ENCODE peak calls at places on chromosome 15, in seven cellular contexts. J, X, F, Q, N, U and G are unnamed samples.

GRCh38 chr15:61715082-61715481 is 345.2 kb downstream of the VPS13C start:
- DNase-seq in U (no peak), F (no peak), N (peak; percentile 6), J (no peak), Q (no peak), X (no peak), G (no peak)

GRCh38 chr15:22948056-22948455 is 32.1 kb downstream of the CYFIP1 start:
- DNase-seq in F (no peak), Q (no peak), U (no peak), J (no peak), X (no peak), N (no peak), G (no peak)

GRCh38 chr15:29890761-29891457 is 68.6 kb upstream of the TJP1 start:
- DNase-seq in N (no peak), F (no peak), Q (no peak), J (no peak), X (no peak), U (no peak), G (no peak)

GRCh38 chr15:68197661-68198437 is 7.3 kb downstream of the CALML4 start:
- DNase-seq in F (no peak), X (no peak), J (no peak), U (no peak), N (no peak), Q (no peak), G (no peak)

GRCh38 chr15:95304116-95304873 is 1026.2 kb upstream of the NR2F2 start:
- DNase-seq in Q (peak; percentile 93), N (peak; percentile 58), F (peak; percentile 62), J (peak; percentile 48), X (no peak), U (no peak), G (no peak)

GRCh38 chr15:62482715-62483429 is 317.8 kb upstream of the C2CD4B start:
- DNase-seq in X (no peak), J (no peak), Q (no peak), U (peak; percentile 75), N (peak; percentile 23), F (no peak), G (peak; percentile 31)

GRCh38 chr15:95825672-95826387 is 504.7 kb upstream of the NR2F2 start:
- DNase-seq in N (no peak), Q (no peak), F (no peak), J (no peak), X (no peak), U (no peak), G (no peak)

GRCh38 chr15:59165726-59166125 is 40.9 kb upstream of the LDHAL6B start:
- DNase-seq in U (no peak), Q (no peak), X (no peak), F (no peak), J (no peak), N (peak; percentile 57), G (no peak)

GRCh38 chr15:24786347-24786746 is 110.8 kb downstream of the NPAP1 start:
- DNase-seq in U (no peak), N (no peak), Q (no peak), F (no peak), X (no peak), J (no peak), G (no peak)

GRCh38 chr15:91561371-91562100 is 292.0 kb upstream of the SLCO3A1 start:
- DNase-seq in X (no peak), F (peak; percentile 91), U (no peak), J (peak; percentile 50), N (peak; percentile 90), Q (no peak), G (no peak)

GRCh38 chr15:63998489-63998888 is 47.8 kb downstream of the DAPK2 start:
- DNase-seq in Q (no peak), F (no peak), J (no peak), U (no peak), N (no peak), X (no peak), G (no peak)

GRCh38 chr15:85730001-85730820 is 64.5 kb downstream of the KLHL25 start:
- DNase-seq in N (peak; percentile 63), X (no peak), J (no peak), U (peak; percentile 77), F (peak; percentile 85), Q (peak; percentile 33), G (no peak)

GRCh38 chr15:66153549-66154415 is 99.8 kb downstream of the MEGF11 start:
- DNase-seq in J (no peak), N (no peak), U (no peak), Q (no peak), F (no peak), X (no peak), G (peak; percentile 64)

GRCh38 chr15:68054658-68055223 is 626 bp downstream of the PIAS1 start:
- DNase-seq in F (no peak), U (peak; percentile 66), X (no peak), N (peak; percentile 27), Q (no peak), J (no peak), G (peak; percentile 5)

GRCh38 chr15:38128389-38128788 is 124.2 kb upstream of the SPRED1 start:
- DNase-seq in F (no peak), J (no peak), N (peak; percentile 60), U (no peak), Q (no peak), X (no peak), G (no peak)

GRCh38 chr15:71651750-71652186 is 158.6 kb upstream of the NR2E3 start:
- DNase-seq in U (no peak), F (peak; percentile 48), J (peak; percentile 56), Q (no peak), X (no peak), N (peak; percentile 59), G (no peak)

GRCh38 chr15:63052961-63053698 is 10.6 kb downstream of the TPM1 start:
- DNase-seq in J (no peak), N (peak; percentile 25), X (no peak), Q (no peak), F (no peak), U (no peak), G (no peak)

GRCh38 chr15:58795825-58796224 is 24.7 kb downstream of the MINDY2 start:
- DNase-seq in U (no peak), Q (no peak), X (no peak), J (no peak), N (no peak), F (no peak), G (no peak)

GRCh38 chr15:56886450-56886856 is 32.0 kb upstream of the TCF12 start:
- DNase-seq in X (no peak), U (no peak), N (peak; percentile 25), Q (no peak), J (no peak), F (no peak), G (no peak)

GRCh38 chr15:92904832-92905640 is 4.9 kb downstream of the CHD2 start:
- DNase-seq in J (no peak), F (no peak), N (no peak), X (no peak), U (no peak), Q (no peak), G (no peak)

GRCh38 chr15:72797834-72798233 is 14.3 kb upstream of the ADPGK start:
- DNase-seq in J (no peak), N (no peak), U (no peak), X (no peak), Q (no peak), F (no peak), G (no peak)

GRCh38 chr15:65077981-65078352 is 1.4 kb downstream of the KBTBD13 start:
- DNase-seq in X (peak; percentile 56), Q (no peak), N (peak; percentile 55), F (no peak), U (no peak), J (no peak), G (peak; percentile 65)

GRCh38 chr15:25694823-25695312 is 168.3 kb downstream of the ATP10A start:
- DNase-seq in J (no peak), N (no peak), U (no peak), F (no peak), X (no peak), Q (no peak), G (no peak)

GRCh38 chr15:62444104-62445027 is 279.3 kb upstream of the C2CD4B start:
- DNase-seq in U (no peak), N (peak; percentile 89), J (peak; percentile 96), X (no peak), F (no peak), Q (peak; percentile 7), G (no peak)

GRCh38 chr15:25331860-25332259 is 107.0 kb downstream of the UBE3A start:
- DNase-seq in Q (no peak), F (no peak), N (no peak), U (no peak), X (no peak), J (no peak), G (no peak)

GRCh38 chr15:99098991-99099390 is 5.9 kb upstream of the SYNM start:
- DNase-seq in U (no peak), X (no peak), J (no peak), F (no peak), Q (no peak), N (no peak), G (no peak)

GRCh38 chr15:40878785-40879184 is 4.8 kb upstream of the RHOV start:
- DNase-seq in Q (no peak), F (no peak), N (peak; percentile 75), X (no peak), J (no peak), U (no peak), G (no peak)

GRCh38 chr15:74869726-74870407 is 3.3 kb downstream of the SCAMP2 start:
- DNase-seq in J (no peak), U (no peak), F (no peak), X (no peak), Q (no peak), N (no peak), G (peak; percentile 78)

GRCh38 chr15:50046868-50047267 is 72.2 kb downstream of the ATP8B4 start:
- DNase-seq in N (peak; percentile 87), X (no peak), F (no peak), U (no peak), J (no peak), Q (no peak), G (no peak)

GRCh38 chr15:50813089-50813488 is 47.6 kb upstream of the SPPL2A start:
- DNase-seq in F (no peak), X (no peak), J (no peak), N (no peak), U (no peak), Q (no peak), G (no peak)

GRCh38 chr15:63560741-63561448 is 36.3 kb upstream of the FBXL22 start:
- DNase-seq in U (no peak), F (no peak), X (peak; percentile 18), N (no peak), Q (no peak), J (no peak), G (no peak)

GRCh38 chr15:48333553-48333952 is 2.3 kb downstream of the DUT start:
- DNase-seq in X (no peak), Q (no peak), U (no peak), N (no peak), F (no peak), J (no peak), G (no peak)

GRCh38 chr15:84594617-84595290 is 6.1 kb upstream of the ZSCAN2 start:
- DNase-seq in J (no peak), X (no peak), U (no peak), F (no peak), N (no peak), Q (no peak), G (no peak)